ENCODE peak calls at places on chromosomes 13 and 19, in seven cellular contexts. X is cardiac muscle cell, A is lower lobe of right lung, O is stomach, I is adrenal gland, P is esophagus squamous epithelium, S is thoracic aorta. F is an unnamed sample. For H3K36me3, the result is how much of the 10 kb centered on the place peaks cover.

GRCh38 chr13:98853791-98854191 is 101.3 kb upstream of the SLC15A1 start:
- DNase-seq in X (no peak), I (no peak), P (no peak), A (no peak), S (no peak), O (peak), F (no peak)

GRCh38 chr19:47511128-47511517 is 3.7 kb downstream of the NAPA start:
- DNase-seq in A (no peak), X (no peak), O (peak), I (peak), S (no peak), P (no peak), F (no peak)

GRCh38 chr13:77919351-77920294 is 992 bp upstream of the EDNRB start:
- DNase-seq in A (peak), O (no peak), X (peak), I (peak), P (no peak), S (no peak), F (no peak)

GRCh38 chr13:33794576-33794975 is 23.4 kb upstream of the RFC3 start:
- DNase-seq in A (no peak), S (no peak), P (no peak), O (no peak), X (no peak), I (no peak), F (no peak)

GRCh38 chr19:43769256-43769655 is 11.5 kb downstream of the KCNN4 start:
- DNase-seq in X (no peak), P (no peak), I (no peak), A (peak), O (no peak), S (no peak), F (no peak)

GRCh38 chr19:30023330-30023729 is 81.3 kb downstream of the URI1 start:
- DNase-seq in X (no peak), A (no peak), O (no peak), P (no peak), S (no peak), I (no peak), F (no peak)

GRCh38 chr19:12194827-12195500 is 32.1 kb downstream of the ZNF136 start:
- DNase-seq in O (peak), S (peak), A (peak), P (no peak), X (no peak), I (peak), F (peak)

GRCh38 chr19:31351212-31352193 is 2.3 kb upstream of the TSHZ3 start:
- DNase-seq in X (peak), S (no peak), A (no peak), O (no peak), I (peak), P (no peak), F (no peak)

GRCh38 chr19:5691205-5691929 is 1.3 kb downstream of the RPL36 start:
- DNase-seq in X (no peak), P (no peak), O (peak), A (peak), S (no peak), I (peak), F (no peak)

GRCh38 chr13:76654263-76654662 is 231.9 kb downstream of the KCTD12 start:
- DNase-seq in I (no peak), O (no peak), S (no peak), A (no peak), X (no peak), P (no peak), F (no peak)

GRCh38 chr13:96082640-96083039 is 7.3 kb upstream of the HS6ST3 start:
- DNase-seq in A (no peak), O (no peak), I (no peak), S (no peak), P (no peak), X (no peak), F (no peak)

GRCh38 chr13:20412761-20413355 is 112.8 kb downstream of the CRYL1 start:
- DNase-seq in S (no peak), P (no peak), X (no peak), A (no peak), I (no peak), O (no peak), F (no peak)

GRCh38 chr13:33244907-33245287 is 40.7 kb downstream of the STARD13 start:
- DNase-seq in I (no peak), S (no peak), A (no peak), X (no peak), P (no peak), O (no peak), F (no peak)

GRCh38 chr19:45884682-45885555 is 1.0 kb downstream of the IRF2BP1 start:
- DNase-seq in P (no peak), A (no peak), X (peak), O (peak), S (no peak), I (no peak), F (no peak)

GRCh38 chr13:93847162-93847561 is 620.6 kb downstream of the GPC6 start:
- DNase-seq in P (no peak), A (no peak), O (no peak), S (no peak), X (no peak), I (no peak), F (no peak)

GRCh38 chr13:32228330-32229041 is 86.7 kb downstream of the ZAR1L start:
- DNase-seq in X (no peak), A (no peak), P (no peak), I (no peak), O (no peak), S (no peak), F (no peak)

GRCh38 chr13:42973581-42973980 is 18.5 kb downstream of the EPSTI1 start:
- DNase-seq in S (no peak), I (no peak), O (no peak), P (no peak), A (no peak), X (no peak), F (no peak)

GRCh38 chr13:97125051-97125809 is 96.9 kb upstream of the MBNL2 start:
- DNase-seq in X (peak), O (no peak), P (no peak), A (no peak), I (peak), S (no peak), F (peak)

GRCh38 chr13:44726214-44726613 is 150.1 kb upstream of the TSC22D1 start:
- DNase-seq in P (no peak), S (no peak), O (no peak), I (no peak), X (no peak), A (no peak), F (no peak)

GRCh38 chr19:56106397-56106849 is 14.7 kb downstream of the ZNF787 start:
- DNase-seq in X (no peak), O (peak), P (no peak), I (no peak), A (peak), S (no peak), F (no peak)

GRCh38 chr13:20332361-20333096 is 100.4 kb upstream of the GJB6 start:
- DNase-seq in S (no peak), X (peak), I (no peak), A (no peak), P (no peak), O (no peak), F (no peak)

GRCh38 chr13:27338816-27339215 is 68.2 kb downstream of the RASL11A start:
- DNase-seq in I (no peak), P (no peak), X (peak), A (no peak), S (no peak), O (no peak), F (no peak)

GRCh38 chr19:33740811-33741396 is 55.8 kb upstream of the KCTD15 start:
- DNase-seq in O (no peak), I (peak), X (peak), S (no peak), A (no peak), P (no peak), F (no peak)

GRCh38 chr13:28494861-28495585 is at the start of gene FLT1:
- DNase-seq in X (peak), A (peak), P (no peak), I (peak), O (peak), S (no peak), F (no peak)

GRCh38 chr13:59806801-59807200 is 356.9 kb downstream of the DIAPH3 start:
- DNase-seq in X (no peak), P (no peak), S (no peak), A (no peak), O (no peak), I (no peak), F (no peak)

GRCh38 chr19:16088351-16088984 is 12.2 kb downstream of the TPM4 start:
- DNase-seq in I (peak), S (no peak), A (peak), O (peak), X (no peak), P (no peak), F (no peak)

DNA sequence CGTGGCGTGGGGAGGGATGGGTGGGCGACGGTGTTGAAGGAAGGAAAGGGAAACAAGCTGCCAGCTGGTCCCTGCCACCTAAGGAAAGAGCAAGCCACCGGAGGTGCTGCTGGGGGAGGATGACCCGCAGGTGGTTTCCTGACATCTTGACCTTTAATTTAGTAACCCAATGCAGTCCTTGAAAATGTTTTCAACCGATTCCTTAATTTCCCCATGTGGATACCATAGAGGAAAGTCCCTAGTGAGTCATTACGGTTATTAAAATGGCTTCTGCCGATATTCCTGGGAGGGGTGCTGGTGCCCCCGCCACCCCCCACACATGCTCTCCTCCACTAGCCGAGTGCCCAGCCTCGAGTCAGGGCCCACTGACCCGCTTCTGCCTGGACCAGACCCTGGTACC is 6.3 kb upstream of the ANKRD10 start:
- DNase-seq in X (no peak), A (no peak), P (no peak), O (no peak), S (no peak), I (no peak), F (no peak)
- H3K36me3 ChIP-seq in X (under half), A (under half), P (under half), O (under half), S (under half), I (under half), F (under half)

DNA sequence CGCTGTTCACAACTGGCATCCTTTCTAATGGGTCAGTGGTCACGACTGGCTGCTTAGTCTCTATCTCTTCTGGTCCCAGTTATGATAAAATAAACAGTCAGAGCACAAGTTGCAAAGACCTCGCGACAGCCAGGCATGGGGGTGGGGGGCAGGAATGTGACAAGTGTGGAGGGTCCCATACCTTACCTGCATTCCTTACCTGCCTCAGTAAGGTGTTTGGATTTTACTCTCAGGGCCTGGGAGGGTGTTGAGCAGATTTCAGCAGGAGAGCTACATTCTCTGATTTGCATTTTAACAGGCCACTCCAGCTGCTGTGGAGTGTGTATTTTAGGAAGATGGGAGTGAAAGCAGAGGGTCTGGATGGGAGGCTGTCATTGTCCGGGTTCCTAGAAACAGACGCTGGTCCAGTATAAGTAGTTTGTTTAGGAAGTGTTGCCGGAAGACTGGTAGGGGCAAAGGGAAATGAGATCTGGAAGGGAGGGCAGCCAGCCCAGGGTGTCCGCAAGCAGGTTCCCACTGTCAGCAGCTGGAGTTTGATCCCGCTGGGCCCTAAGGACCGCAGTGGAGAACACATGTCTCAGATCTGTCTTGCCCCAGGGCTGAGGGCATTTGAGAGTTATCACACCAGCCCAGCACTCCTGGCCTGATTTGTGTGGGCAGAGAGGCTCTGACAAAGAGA is 920.0 kb downstream of the UQCRFS1 start:
- DNase-seq in O (no peak), X (peak), P (no peak), S (no peak), I (no peak), A (no peak), F (no peak)
- H3K36me3 ChIP-seq in O (under half), X (under half), P (under half), S (under half), I (under half), A (under half), F (under half)

DNA sequence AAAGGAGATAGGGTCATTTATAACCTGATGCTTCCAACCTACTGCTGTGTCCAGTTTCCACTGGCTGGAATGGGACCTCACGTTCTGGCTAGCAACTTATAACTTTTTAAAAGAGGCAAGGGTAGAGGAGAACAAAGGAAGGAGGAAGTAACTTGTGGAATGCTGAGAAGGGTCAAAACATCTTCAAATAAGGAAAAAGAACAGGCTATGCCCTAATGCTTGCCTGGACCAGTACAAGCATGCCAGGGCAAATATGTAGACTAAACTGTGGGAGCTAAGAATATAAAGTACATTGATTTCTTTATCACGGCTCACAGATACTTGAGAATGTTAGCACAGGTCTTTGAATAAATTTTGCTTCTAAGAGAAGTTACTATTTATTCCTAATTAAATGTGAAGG is 1.5 kb upstream of the ZNF561 start:
- DNase-seq in S (no peak), I (no peak), O (no peak), P (no peak), X (no peak), A (no peak), F (no peak)
- H3K36me3 ChIP-seq in S (under half), I (under half), O (under half), P (under half), X (under half), A (under half), F (under half)

DNA sequence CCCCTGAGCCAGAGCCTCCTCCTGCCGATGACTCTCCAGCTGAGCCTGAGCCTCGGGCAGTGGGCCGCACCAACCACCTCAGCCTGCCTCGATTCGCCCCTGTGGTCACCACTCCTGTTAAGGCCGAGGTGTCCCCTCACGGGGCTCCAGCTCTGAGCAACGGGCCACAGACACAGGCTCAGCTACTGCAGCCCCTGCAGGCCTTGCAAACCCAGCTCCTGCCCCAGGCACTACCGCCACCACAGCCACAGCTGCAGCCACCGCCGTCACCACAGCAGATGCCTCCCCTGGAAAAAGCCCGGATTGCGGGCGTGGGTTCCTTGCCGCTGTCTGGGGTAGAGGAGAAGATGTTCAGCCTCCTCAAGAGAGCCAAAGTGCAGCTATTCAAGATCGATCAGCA is 3.6 kb downstream of the KMT2B start:
- DNase-seq in O (no peak), P (no peak), X (no peak), A (no peak), I (peak), S (no peak), F (peak)
- H3K36me3 ChIP-seq in O (half or more), P (half or more), X (under half), A (half or more), I (under half), S (half or more), F (half or more)

GRCh38 chr19:53086949-53087348 is 16.3 kb downstream of the ZNF160 start:
- DNase-seq in O (no peak), I (peak), P (no peak), X (no peak), A (no peak), S (no peak), F (no peak)
- H3K36me3 ChIP-seq in O (half or more), I (under half), P (half or more), X (under half), A (half or more), S (half or more), F (half or more)

GRCh38 chr19:58003153-58003828 is 671 bp upstream of the ZNF606 start:
- DNase-seq in S (no peak), O (no peak), A (no peak), X (peak), I (no peak), P (no peak), F (no peak)

GRCh38 chr19:58002384-58003152 is at the start of gene ZNF606:
- DNase-seq in S (peak), P (peak), O (peak), A (peak), X (peak), I (peak), F (peak)

GRCh38 chr19:58001895-58002369 is 688 bp downstream of the ZNF606 start:
- DNase-seq in O (no peak), A (no peak), P (no peak), X (peak), I (peak), S (no peak), F (no peak)

GRCh38 chr19:58000677-58001076 is 1.9 kb downstream of the ZNF606 start:
- DNase-seq in X (no peak), I (no peak), S (no peak), A (no peak), P (no peak), O (no peak), F (no peak)
- H3K36me3 ChIP-seq in X (under half), I (under half), S (under half), A (under half), P (half or more), O (half or more), F (half or more)

DNA sequence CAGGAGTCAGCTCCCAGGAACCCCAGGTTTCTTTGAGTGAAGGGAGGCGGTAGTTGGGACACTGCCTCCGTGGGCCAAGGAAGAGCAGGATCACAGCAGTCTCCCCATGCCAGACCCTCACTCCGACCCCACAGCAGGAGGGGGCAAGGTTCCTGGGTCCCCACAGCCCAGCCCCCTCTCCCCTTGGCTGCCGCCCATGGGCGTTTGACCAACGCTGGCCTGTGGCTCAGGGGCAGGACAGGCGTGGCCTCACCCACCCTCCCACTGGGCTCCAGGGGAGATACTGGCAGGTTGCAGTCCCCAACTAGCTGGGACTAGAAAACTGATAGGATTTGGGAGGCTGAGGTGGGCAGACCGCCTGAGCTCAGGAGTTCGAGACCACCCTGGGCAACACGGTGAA is 9.2 kb downstream of the COPE start:
- DNase-seq in X (no peak), P (no peak), I (no peak), O (no peak), S (no peak), A (no peak), F (no peak)
- H3K36me3 ChIP-seq in X (under half), P (half or more), I (under half), O (half or more), S (half or more), A (half or more), F (under half)

DNA sequence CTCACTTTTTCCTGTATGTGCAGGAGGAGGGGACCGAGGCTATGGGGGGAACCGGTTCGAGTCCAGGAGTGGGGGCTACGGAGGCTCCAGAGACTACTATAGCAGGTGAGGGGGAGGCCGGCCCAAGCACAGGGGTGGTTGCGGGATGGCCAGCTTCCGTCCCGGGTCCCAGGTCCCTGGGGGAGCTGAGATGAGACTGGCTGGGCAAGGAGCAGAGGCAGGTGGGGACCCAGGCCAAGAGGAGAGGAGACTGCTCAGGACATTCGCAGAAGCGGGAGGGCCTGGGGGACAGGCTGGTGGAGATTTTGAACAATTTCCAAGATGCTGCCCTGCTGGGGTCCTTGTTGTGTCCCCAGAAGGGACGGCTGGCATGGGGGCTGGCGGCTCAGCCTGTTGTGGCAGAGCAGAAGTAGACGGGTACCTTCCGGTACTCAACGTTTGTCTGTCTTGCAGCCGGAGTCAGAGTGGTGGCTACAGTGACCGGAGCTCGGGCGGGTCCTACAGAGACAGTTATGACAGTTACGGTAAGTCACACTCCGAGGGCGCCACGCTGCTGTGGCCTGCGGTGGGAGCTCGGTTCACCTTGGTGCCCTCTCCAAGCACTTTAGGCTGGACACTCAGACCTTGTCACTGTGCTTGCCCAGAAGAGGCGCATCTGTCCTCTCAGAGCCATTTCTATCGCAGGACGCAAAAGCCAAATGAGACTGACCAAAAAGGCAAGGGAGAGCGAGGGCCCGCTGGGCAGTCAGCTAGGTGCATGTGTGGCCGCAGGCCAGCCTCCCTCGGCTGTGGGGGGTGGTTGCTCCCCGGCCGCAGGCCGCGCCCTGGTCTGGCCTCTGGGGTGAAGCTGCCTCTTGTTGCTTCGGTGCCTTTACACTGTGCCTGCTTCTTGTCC is 2.6 kb downstream of the CIRBP start:
- DNase-seq in S (no peak), A (peak), O (no peak), P (no peak), X (no peak), I (no peak), F (no peak)
- H3K36me3 ChIP-seq in S (under half), A (under half), O (under half), P (half or more), X (under half), I (under half), F (half or more)

GRCh38 chr13:91355099-91355825 is 7.8 kb downstream of the MIR17HG start:
- DNase-seq in O (no peak), I (no peak), A (no peak), S (no peak), P (no peak), X (no peak), F (no peak)
- H3K36me3 ChIP-seq in O (half or more), I (under half), A (half or more), S (under half), P (half or more), X (under half), F (half or more)

DNA sequence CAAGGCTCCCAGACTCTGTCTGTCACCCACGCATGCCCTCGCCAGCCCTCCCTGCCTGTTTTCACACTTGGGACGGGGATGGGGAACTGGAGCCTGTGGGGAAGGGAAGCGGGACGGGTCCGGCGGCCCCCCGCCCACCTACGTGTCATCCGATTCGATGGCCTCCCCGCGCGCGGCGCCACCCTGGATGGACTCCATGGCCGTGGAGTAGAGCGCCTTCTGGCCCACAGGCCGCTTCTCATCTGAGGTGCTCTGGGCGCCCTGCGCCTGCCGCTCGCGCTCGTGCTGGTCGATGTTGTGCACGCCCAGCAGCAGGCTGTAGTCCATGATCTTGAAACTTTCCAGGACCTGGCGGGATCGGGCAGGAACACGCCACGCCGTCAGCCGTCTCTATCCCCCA is 25.1 kb upstream of the CACTIN start:
- DNase-seq in X (no peak), I (no peak), A (no peak), O (no peak), P (no peak), S (no peak), F (no peak)
- H3K36me3 ChIP-seq in X (under half), I (under half), A (half or more), O (half or more), P (half or more), S (half or more), F (under half)